ENCODE peak calls at places on chromosomes 6 and 20, in five cellular contexts. W is K562, K is HCT116, R is PC-3, T is mammary epithelial cell. A is an unnamed sample.
A peak's percentile ranks its signal among the peaks of the same experiment; 100 is the strongest.

GRCh38 chr20:49786671-49787370 is 25.8 kb upstream of the SLC9A8 start:
- DNase-seq in T (no peak), R (peak; percentile 63), K (no peak), W (no peak), A (no peak)

GRCh38 chr6:112163295-112164257 is 76.2 kb downstream of the FAM229B start:
- DNase-seq in R (peak; percentile 64), T (peak; percentile 39), K (peak; percentile 33), W (peak; percentile 72), A (peak; percentile 69)

GRCh38 chr20:6081236-6081635 is 27.4 kb upstream of the LRRN4 start:
- DNase-seq in R (peak; percentile 23), W (no peak), T (peak; percentile 10), K (no peak), A (no peak)

GRCh38 chr20:34537651-34538050 is 20.9 kb upstream of the MAP1LC3A start:
- DNase-seq in R (no peak), T (no peak), W (no peak), K (no peak), A (no peak)

GRCh38 chr6:36655073-36655847 is 23.3 kb upstream of the CDKN1A start:
- DNase-seq in W (no peak), T (no peak), R (no peak), K (no peak), A (no peak)

GRCh38 chr6:150196942-150197745 is 54.3 kb downstream of the PPP1R14C start:
- DNase-seq in K (no peak), T (no peak), R (no peak), W (no peak), A (no peak)

GRCh38 chr6:165729307-165729936 is 66.4 kb upstream of the PDE10A start:
- DNase-seq in K (peak; percentile 6), T (peak; percentile 1), W (peak; percentile 85), R (peak; percentile 35), A (peak; percentile 41)

GRCh38 chr20:14820771-14821170 is 483.4 kb upstream of the FLRT3 start:
- DNase-seq in T (peak; percentile 14), R (peak; percentile 97), W (no peak), K (no peak), A (no peak)

GRCh38 chr20:52892023-52892422 is 80.1 kb upstream of the TSHZ2 start:
- DNase-seq in R (no peak), W (no peak), T (no peak), K (no peak), A (no peak)

GRCh38 chr6:130070747-130071146 is 52.4 kb downstream of the L3MBTL3 start:
- DNase-seq in W (no peak), R (no peak), K (no peak), T (no peak), A (peak; percentile 42)

GRCh38 chr20:11118802-11119380 is 445.1 kb upstream of the JAG1 start:
- DNase-seq in T (peak; percentile 85), W (no peak), R (peak; percentile 63), K (no peak), A (no peak)

GRCh38 chr6:137489410-137490371 is 4.5 kb downstream of the OLIG3 start:
- DNase-seq in W (no peak), K (no peak), R (no peak), T (no peak), A (no peak)

GRCh38 chr20:23023621-23024187 is 11.4 kb upstream of the SSTR4 start:
- DNase-seq in R (no peak), T (no peak), W (no peak), K (no peak), A (no peak)

GRCh38 chr6:111812080-111813038 is 60.9 kb downstream of the FYN start:
- DNase-seq in W (no peak), R (peak; percentile 77), T (peak; percentile 65), K (no peak), A (no peak)

GRCh38 chr6:143575440-143575839 is 63.9 kb upstream of the FUCA2 start:
- DNase-seq in R (peak; percentile 76), T (peak; percentile 61), K (peak; percentile 73), W (peak; percentile 83), A (peak; percentile 74)

DNA sequence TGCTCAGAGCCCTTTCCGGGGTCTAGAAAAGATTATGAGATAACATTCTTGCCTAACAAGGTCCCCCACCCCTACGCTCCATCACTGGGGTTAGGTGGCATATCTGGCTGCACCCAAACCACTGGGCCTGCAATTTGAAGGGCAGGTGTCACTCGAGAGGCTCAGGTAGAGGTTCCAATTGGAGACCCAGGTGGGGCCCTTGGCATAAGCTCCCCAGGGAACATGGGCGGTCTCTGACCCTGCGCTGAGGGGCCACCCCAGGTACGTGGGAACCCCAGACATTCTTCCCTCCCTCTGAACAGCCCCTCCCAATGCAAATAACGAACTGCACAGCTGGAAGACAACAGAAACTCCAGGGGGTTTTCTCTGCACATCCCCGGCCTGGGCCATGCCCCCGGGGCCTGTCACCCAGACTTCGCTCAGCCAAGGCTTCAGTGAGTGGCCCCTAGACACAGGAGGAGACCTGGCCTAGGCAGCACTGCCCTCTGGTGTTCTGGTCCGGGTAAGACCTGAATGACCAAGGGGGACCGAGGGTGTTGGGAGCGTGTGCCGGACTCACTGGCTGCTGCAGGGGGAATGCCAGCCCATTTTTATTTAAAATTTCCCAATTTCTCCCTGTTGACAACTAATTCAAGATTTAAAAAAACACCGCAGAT is 47.5 kb downstream of the DSTN start:
- DNase-seq in W (peak; percentile 65), R (peak; percentile 53), T (no peak), K (peak; percentile 18), A (peak; percentile 57)
- TF ChIP-seq CTCF in W (peak; percentile 71), R (peak; percentile 84), T (peak; percentile 67), K (peak; percentile 64), A (peak; percentile 68)

DNA sequence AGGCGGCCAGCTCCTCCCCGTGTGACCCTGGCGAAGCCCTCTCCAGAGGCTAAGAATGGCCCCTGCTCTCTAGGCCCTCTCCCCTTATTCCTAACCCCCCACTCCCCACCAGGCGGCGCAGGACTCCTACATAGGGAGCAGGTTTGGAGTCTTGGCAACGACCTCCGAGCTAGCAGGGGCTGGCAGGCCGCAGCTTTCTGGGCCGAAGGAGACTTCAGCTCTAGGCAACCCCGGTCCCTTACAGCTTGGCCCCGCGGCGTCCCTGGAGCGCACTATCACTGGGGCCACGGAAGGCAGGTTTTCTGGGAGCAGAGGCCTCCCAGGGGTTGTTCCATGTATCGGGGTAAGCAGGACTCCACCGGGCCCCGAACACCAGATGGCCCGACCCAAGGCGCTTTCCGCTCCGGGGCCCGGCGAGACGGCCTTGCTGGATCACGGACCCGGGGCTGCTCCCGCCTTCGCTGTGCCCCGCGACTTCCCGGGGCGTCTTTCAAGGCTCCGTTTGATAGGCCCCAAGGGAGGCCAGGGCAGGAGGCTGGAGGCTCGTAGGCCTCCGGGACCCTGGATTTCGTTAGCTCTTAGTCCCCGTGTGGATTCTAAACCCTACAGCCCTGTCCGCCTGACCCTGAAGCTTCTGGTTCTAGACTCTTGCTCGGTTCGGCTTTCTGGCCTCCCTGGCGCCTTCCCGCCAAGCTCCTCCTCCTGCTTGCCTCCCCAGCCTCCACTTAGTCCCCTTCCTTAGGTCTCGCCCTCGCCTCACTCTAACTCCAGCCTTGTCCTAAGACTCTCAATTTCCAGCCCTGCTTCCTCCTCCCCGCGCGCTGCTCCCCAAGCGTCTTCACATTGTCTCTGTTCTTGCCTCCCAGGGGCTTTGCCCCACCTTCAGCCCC is 1.9 kb downstream of the SLC32A1 start:
- DNase-seq in T (no peak), R (peak; percentile 47), K (no peak), W (peak; percentile 75), A (peak; percentile 77)
- TF ChIP-seq EZH2 in T (no peak), R (no peak), K (no peak), W (no peak), A (no peak)

DNA sequence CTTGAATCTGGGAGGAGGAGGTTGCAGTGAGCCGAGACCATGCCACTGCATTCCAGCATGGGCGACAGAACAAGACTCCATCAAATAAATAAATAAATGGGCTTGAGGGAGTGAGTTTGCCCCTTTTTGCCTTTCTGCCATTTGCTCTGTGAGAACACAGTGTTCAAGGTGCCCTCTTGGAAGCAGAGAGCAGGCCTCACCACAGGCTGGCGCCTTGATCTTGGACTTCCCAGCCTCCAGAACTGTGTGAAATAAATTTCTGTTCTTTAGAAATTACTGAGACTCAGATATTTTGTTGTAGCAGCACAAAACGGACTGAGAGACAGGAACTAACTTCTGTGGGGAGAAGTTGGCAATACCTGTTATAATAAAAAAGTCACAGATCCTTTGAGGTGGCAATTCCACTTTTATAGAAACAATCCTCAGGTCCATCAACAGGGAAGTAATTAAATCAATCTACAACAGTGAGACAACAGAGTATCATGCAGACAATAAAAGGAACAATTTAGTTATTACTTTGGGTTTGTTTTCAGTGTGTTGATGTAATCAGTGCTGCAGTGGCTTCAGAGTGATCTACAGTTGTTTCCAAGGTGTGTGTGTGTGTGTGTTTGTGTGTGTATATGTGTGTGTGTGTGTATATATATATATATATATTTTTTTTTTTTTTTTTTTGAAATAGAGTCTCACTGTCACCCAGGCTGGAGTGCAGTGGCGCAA is 24.5 kb downstream of the PKIG start:
- DNase-seq in K (no peak), W (no peak), T (no peak), R (no peak), A (no peak)
- H3K27ac ChIP-seq in K (no peak overlapping the region), W (no peak overlapping the region), T (no peak overlapping the region), R (no peak overlapping the region), A (no peak overlapping the region)

DNA sequence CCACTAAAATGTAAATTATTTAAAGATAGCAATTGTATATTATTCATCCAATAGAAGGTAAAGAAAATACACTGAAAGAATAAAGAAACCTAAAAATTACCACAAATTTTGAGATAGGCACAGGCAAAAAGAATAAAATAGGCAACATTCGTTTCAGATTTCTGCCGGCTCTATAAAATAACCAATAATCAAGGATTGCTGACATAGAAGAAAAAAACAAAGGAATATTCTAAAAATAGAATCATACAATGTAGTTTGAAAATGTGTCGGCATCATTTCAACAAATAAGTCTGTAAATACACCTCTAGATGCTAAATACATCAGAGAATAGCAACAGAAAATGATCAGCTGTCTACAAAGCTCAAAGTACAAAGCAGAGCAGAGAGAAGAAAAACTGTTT is 973.3 kb downstream of the EPHA7 start:
- DNase-seq in T (no peak), K (no peak), R (no peak), W (no peak), A (no peak)
- TF ChIP-seq CTCF in T (no peak), K (no peak), R (no peak), W (no peak), A (no peak)

DNA sequence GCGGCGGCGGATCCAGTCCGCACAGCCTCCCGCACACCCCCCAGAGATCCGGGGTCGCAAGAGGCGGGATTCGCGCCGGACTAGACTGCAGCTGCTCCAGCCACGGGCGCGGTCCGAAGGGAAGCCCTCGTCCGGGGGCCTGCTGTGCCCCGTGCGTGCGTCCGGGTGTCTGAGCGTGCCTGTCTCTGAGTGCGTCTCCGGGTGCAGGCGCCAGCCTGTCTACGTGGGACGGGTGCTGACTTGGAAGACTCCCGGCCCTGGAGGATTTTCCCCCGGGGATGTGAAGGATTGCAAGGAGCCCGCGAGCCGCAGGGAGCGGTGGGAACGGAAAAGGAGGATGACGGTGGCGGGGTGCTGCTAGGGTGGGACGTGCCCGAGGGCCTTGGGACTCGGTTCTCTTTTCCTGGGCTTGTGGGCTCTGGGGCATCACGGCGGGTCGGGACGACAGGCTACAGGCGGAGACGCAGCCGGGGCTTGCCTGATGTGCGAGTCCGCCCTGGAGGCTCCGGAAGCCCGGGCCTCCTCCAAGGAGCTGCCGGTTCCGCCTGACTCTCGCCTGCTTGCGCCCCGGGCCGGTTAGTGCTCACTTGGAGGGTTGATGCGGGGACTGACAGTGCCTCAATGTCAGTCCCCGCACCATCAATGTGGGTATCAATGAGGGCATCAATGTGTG is 5.7 kb downstream of the MAFB start:
- DNase-seq in W (no peak), T (peak; percentile 6), K (no peak), R (no peak), A (peak; percentile 57)
- TF ChIP-seq EZH2 in W (no peak), T (no peak), K (no peak), R (no peak), A (no peak)